ENCODE peak calls at places on chromosomes 2 and 18, in ten cellular contexts. One of them, this sample, is unnamed.

GRCh38 chr2:101974663-101975062 is 17.1 kb upstream of the IL1R2 start:
- DNase-seq in GOT3: no peak
- DNase-seq in RWPE1: no peak
- DNase-seq in posterior cingulate gyrus: no peak
- DNase-seq in posterior vena cava: no peak
- DNase-seq in kidney: no peak
- DNase-seq in NCI-H510A: no peak
- DNase-seq in NCI-H748 treated with DMSO at 0.1 percent for 48 hours: no peak
- DNase-seq in naive thymus-derived CD8-positive, alpha-beta T cell: no peak
- DNase-seq in ureter: no peak
- DNase-seq in this sample: no peak

GRCh38 chr2:34985474-34985873 is 1370.1 kb upstream of the CRIM1 start:
- DNase-seq in NCI-H510A: no peak
- DNase-seq in NCI-H748 treated with DMSO at 0.1 percent for 48 hours: no peak
- DNase-seq in kidney: no peak
- DNase-seq in GOT3: no peak
- DNase-seq in naive thymus-derived CD8-positive, alpha-beta T cell: no peak
- DNase-seq in posterior cingulate gyrus: no peak
- DNase-seq in RWPE1: no peak
- DNase-seq in posterior vena cava: no peak
- DNase-seq in ureter: no peak
- DNase-seq in this sample: no peak

GRCh38 chr18:12783524-12783923 is 80.7 kb downstream of the PSMG2 start:
- DNase-seq in naive thymus-derived CD8-positive, alpha-beta T cell: no peak
- DNase-seq in NCI-H510A: no peak
- DNase-seq in GOT3: no peak
- DNase-seq in posterior cingulate gyrus: no peak
- DNase-seq in RWPE1: no peak
- DNase-seq in NCI-H748 treated with DMSO at 0.1 percent for 48 hours: no peak
- DNase-seq in posterior vena cava: no peak
- DNase-seq in ureter: peak; percentile 27
- DNase-seq in kidney: no peak
- DNase-seq in this sample: peak; percentile 88

GRCh38 chr18:3541549-3542386 is 91.8 kb downstream of the TGIF1 start:
- DNase-seq in ureter: no peak
- DNase-seq in RWPE1: no peak
- DNase-seq in posterior vena cava: no peak
- DNase-seq in NCI-H510A: no peak
- DNase-seq in NCI-H748 treated with DMSO at 0.1 percent for 48 hours: no peak
- DNase-seq in kidney: no peak
- DNase-seq in naive thymus-derived CD8-positive, alpha-beta T cell: no peak
- DNase-seq in GOT3: no peak
- DNase-seq in posterior cingulate gyrus: no peak
- DNase-seq in this sample: no peak

GRCh38 chr2:178912416-178913056 is 105.3 kb upstream of the TTN start:
- DNase-seq in kidney: no peak
- DNase-seq in RWPE1: no peak
- DNase-seq in posterior vena cava: no peak
- DNase-seq in ureter: no peak
- DNase-seq in NCI-H748 treated with DMSO at 0.1 percent for 48 hours: no peak
- DNase-seq in NCI-H510A: no peak
- DNase-seq in posterior cingulate gyrus: no peak
- DNase-seq in GOT3: no peak
- DNase-seq in naive thymus-derived CD8-positive, alpha-beta T cell: no peak
- DNase-seq in this sample: no peak

GRCh38 chr2:10750610-10751009 is 29.2 kb downstream of the ATP6V1C2 start:
- DNase-seq in posterior vena cava: no peak
- DNase-seq in RWPE1: no peak
- DNase-seq in kidney: no peak
- DNase-seq in ureter: no peak
- DNase-seq in naive thymus-derived CD8-positive, alpha-beta T cell: no peak
- DNase-seq in GOT3: no peak
- DNase-seq in posterior cingulate gyrus: no peak
- DNase-seq in NCI-H510A: no peak
- DNase-seq in NCI-H748 treated with DMSO at 0.1 percent for 48 hours: no peak
- DNase-seq in this sample: no peak

GRCh38 chr2:9002637-9003365 is 683 bp downstream of the MBOAT2 start:
- DNase-seq in NCI-H748 treated with DMSO at 0.1 percent for 48 hours: peak; percentile 33
- DNase-seq in GOT3: no peak
- DNase-seq in kidney: peak; percentile 74
- DNase-seq in ureter: no peak
- DNase-seq in posterior cingulate gyrus: peak; percentile 73
- DNase-seq in RWPE1: peak; percentile 22
- DNase-seq in naive thymus-derived CD8-positive, alpha-beta T cell: no peak
- DNase-seq in NCI-H510A: no peak
- DNase-seq in posterior vena cava: peak; percentile 84
- DNase-seq in this sample: no peak

GRCh38 chr2:220775856-220776467 is 796.1 kb downstream of the EPHA4 start:
- DNase-seq in posterior cingulate gyrus: no peak
- DNase-seq in ureter: no peak
- DNase-seq in naive thymus-derived CD8-positive, alpha-beta T cell: no peak
- DNase-seq in kidney: no peak
- DNase-seq in GOT3: no peak
- DNase-seq in NCI-H510A: no peak
- DNase-seq in NCI-H748 treated with DMSO at 0.1 percent for 48 hours: no peak
- DNase-seq in posterior vena cava: no peak
- DNase-seq in RWPE1: no peak
- DNase-seq in this sample: no peak

GRCh38 chr2:96868555-96869280 is 1.2 kb downstream of the SEMA4C start:
- DNase-seq in ureter: peak; percentile 93
- DNase-seq in NCI-H748 treated with DMSO at 0.1 percent for 48 hours: peak; percentile 37
- DNase-seq in naive thymus-derived CD8-positive, alpha-beta T cell: peak; percentile 43
- DNase-seq in NCI-H510A: peak; percentile 81
- DNase-seq in posterior vena cava: peak; percentile 97
- DNase-seq in GOT3: peak; percentile 32
- DNase-seq in posterior cingulate gyrus: peak; percentile 91
- DNase-seq in RWPE1: peak; percentile 82
- DNase-seq in kidney: peak; percentile 97
- DNase-seq in this sample: peak; percentile 93

GRCh38 chr2:169860149-169860548 is 32.9 kb downstream of the UBR3 start:
- DNase-seq in posterior cingulate gyrus: no peak
- DNase-seq in posterior vena cava: no peak
- DNase-seq in GOT3: no peak
- DNase-seq in NCI-H748 treated with DMSO at 0.1 percent for 48 hours: no peak
- DNase-seq in naive thymus-derived CD8-positive, alpha-beta T cell: no peak
- DNase-seq in RWPE1: no peak
- DNase-seq in NCI-H510A: no peak
- DNase-seq in ureter: no peak
- DNase-seq in kidney: no peak
- DNase-seq in this sample: no peak

GRCh38 chr18:69787825-69788547 is 159.7 kb downstream of the CD226 start:
- DNase-seq in RWPE1: no peak
- DNase-seq in kidney: no peak
- DNase-seq in GOT3: no peak
- DNase-seq in posterior vena cava: no peak
- DNase-seq in NCI-H510A: no peak
- DNase-seq in posterior cingulate gyrus: no peak
- DNase-seq in NCI-H748 treated with DMSO at 0.1 percent for 48 hours: no peak
- DNase-seq in ureter: no peak
- DNase-seq in naive thymus-derived CD8-positive, alpha-beta T cell: no peak
- DNase-seq in this sample: no peak

GRCh38 chr2:51866361-51866760 is 834.4 kb upstream of the NRXN1 start:
- DNase-seq in RWPE1: no peak
- DNase-seq in NCI-H510A: no peak
- DNase-seq in posterior vena cava: no peak
- DNase-seq in NCI-H748 treated with DMSO at 0.1 percent for 48 hours: no peak
- DNase-seq in posterior cingulate gyrus: no peak
- DNase-seq in naive thymus-derived CD8-positive, alpha-beta T cell: no peak
- DNase-seq in ureter: no peak
- DNase-seq in kidney: no peak
- DNase-seq in GOT3: no peak
- DNase-seq in this sample: no peak

GRCh38 chr2:163552758-163553157 is 183.1 kb downstream of the FIGN start:
- DNase-seq in NCI-H748 treated with DMSO at 0.1 percent for 48 hours: no peak
- DNase-seq in RWPE1: no peak
- DNase-seq in NCI-H510A: no peak
- DNase-seq in kidney: no peak
- DNase-seq in naive thymus-derived CD8-positive, alpha-beta T cell: no peak
- DNase-seq in ureter: no peak
- DNase-seq in posterior cingulate gyrus: no peak
- DNase-seq in posterior vena cava: no peak
- DNase-seq in GOT3: no peak
- DNase-seq in this sample: no peak

GRCh38 chr2:235614176-235614860 is 120.5 kb downstream of the AGAP1 start:
- DNase-seq in RWPE1: no peak
- DNase-seq in NCI-H510A: no peak
- DNase-seq in naive thymus-derived CD8-positive, alpha-beta T cell: no peak
- DNase-seq in ureter: no peak
- DNase-seq in posterior cingulate gyrus: no peak
- DNase-seq in posterior vena cava: peak; percentile 75
- DNase-seq in kidney: no peak
- DNase-seq in NCI-H748 treated with DMSO at 0.1 percent for 48 hours: no peak
- DNase-seq in GOT3: peak; percentile 25
- DNase-seq in this sample: no peak

GRCh38 chr2:3427272-3427671 is 47.8 kb downstream of the TRAPPC12 start:
- DNase-seq in NCI-H510A: peak; percentile 31
- DNase-seq in RWPE1: no peak
- DNase-seq in NCI-H748 treated with DMSO at 0.1 percent for 48 hours: no peak
- DNase-seq in ureter: no peak
- DNase-seq in posterior cingulate gyrus: no peak
- DNase-seq in kidney: no peak
- DNase-seq in posterior vena cava: no peak
- DNase-seq in naive thymus-derived CD8-positive, alpha-beta T cell: no peak
- DNase-seq in GOT3: no peak
- DNase-seq in this sample: no peak

GRCh38 chr18:74972354-74972753 is 236.6 kb downstream of the PTGR3 start:
- DNase-seq in NCI-H510A: no peak
- DNase-seq in ureter: no peak
- DNase-seq in RWPE1: no peak
- DNase-seq in posterior cingulate gyrus: no peak
- DNase-seq in kidney: no peak
- DNase-seq in naive thymus-derived CD8-positive, alpha-beta T cell: no peak
- DNase-seq in NCI-H748 treated with DMSO at 0.1 percent for 48 hours: no peak
- DNase-seq in posterior vena cava: no peak
- DNase-seq in GOT3: no peak
- DNase-seq in this sample: no peak

GRCh38 chr18:31487251-31488015 is 10.5 kb upstream of the DSG2 start:
- DNase-seq in naive thymus-derived CD8-positive, alpha-beta T cell: no peak
- DNase-seq in posterior vena cava: no peak
- DNase-seq in posterior cingulate gyrus: no peak
- DNase-seq in ureter: no peak
- DNase-seq in GOT3: no peak
- DNase-seq in RWPE1: peak; percentile 75
- DNase-seq in NCI-H748 treated with DMSO at 0.1 percent for 48 hours: no peak
- DNase-seq in NCI-H510A: no peak
- DNase-seq in kidney: no peak
- DNase-seq in this sample: no peak

GRCh38 chr18:45562567-45563479 is 52.5 kb upstream of the SLC14A2 start:
- DNase-seq in posterior cingulate gyrus: no peak
- DNase-seq in NCI-H510A: no peak
- DNase-seq in GOT3: no peak
- DNase-seq in kidney: peak; percentile 93
- DNase-seq in posterior vena cava: peak; percentile 91
- DNase-seq in ureter: peak; percentile 61
- DNase-seq in naive thymus-derived CD8-positive, alpha-beta T cell: no peak
- DNase-seq in NCI-H748 treated with DMSO at 0.1 percent for 48 hours: no peak
- DNase-seq in RWPE1: no peak
- DNase-seq in this sample: no peak

GRCh38 chr2:195038158-195038557 is 618.9 kb upstream of the SLC39A10 start:
- DNase-seq in kidney: no peak
- DNase-seq in GOT3: no peak
- DNase-seq in posterior vena cava: no peak
- DNase-seq in NCI-H748 treated with DMSO at 0.1 percent for 48 hours: no peak
- DNase-seq in RWPE1: no peak
- DNase-seq in ureter: no peak
- DNase-seq in naive thymus-derived CD8-positive, alpha-beta T cell: no peak
- DNase-seq in posterior cingulate gyrus: no peak
- DNase-seq in NCI-H510A: no peak
- DNase-seq in this sample: no peak

GRCh38 chr2:236512267-236512666 is 57.4 kb upstream of the ACKR3 start:
- DNase-seq in RWPE1: no peak
- DNase-seq in kidney: no peak
- DNase-seq in GOT3: no peak
- DNase-seq in posterior cingulate gyrus: no peak
- DNase-seq in posterior vena cava: no peak
- DNase-seq in ureter: no peak
- DNase-seq in naive thymus-derived CD8-positive, alpha-beta T cell: no peak
- DNase-seq in NCI-H510A: no peak
- DNase-seq in NCI-H748 treated with DMSO at 0.1 percent for 48 hours: no peak
- DNase-seq in this sample: no peak

GRCh38 chr2:130261970-130262760 is 63.9 kb upstream of the TUBA3E start:
- DNase-seq in kidney: peak; percentile 43
- DNase-seq in GOT3: no peak
- DNase-seq in NCI-H510A: no peak
- DNase-seq in NCI-H748 treated with DMSO at 0.1 percent for 48 hours: no peak
- DNase-seq in naive thymus-derived CD8-positive, alpha-beta T cell: no peak
- DNase-seq in posterior cingulate gyrus: no peak
- DNase-seq in ureter: no peak
- DNase-seq in posterior vena cava: no peak
- DNase-seq in RWPE1: peak; percentile 30
- DNase-seq in this sample: peak; percentile 64

GRCh38 chr2:150445404-150445803 is 42.1 kb downstream of the RND3 start:
- DNase-seq in posterior vena cava: no peak
- DNase-seq in NCI-H748 treated with DMSO at 0.1 percent for 48 hours: no peak
- DNase-seq in naive thymus-derived CD8-positive, alpha-beta T cell: no peak
- DNase-seq in kidney: no peak
- DNase-seq in GOT3: no peak
- DNase-seq in posterior cingulate gyrus: no peak
- DNase-seq in RWPE1: no peak
- DNase-seq in NCI-H510A: no peak
- DNase-seq in ureter: no peak
- DNase-seq in this sample: no peak

GRCh38 chr2:158662406-158662805 is 132.7 kb upstream of the DAPL1 start:
- DNase-seq in naive thymus-derived CD8-positive, alpha-beta T cell: no peak
- DNase-seq in kidney: no peak
- DNase-seq in GOT3: no peak
- DNase-seq in NCI-H510A: no peak
- DNase-seq in posterior cingulate gyrus: no peak
- DNase-seq in NCI-H748 treated with DMSO at 0.1 percent for 48 hours: no peak
- DNase-seq in posterior vena cava: no peak
- DNase-seq in RWPE1: no peak
- DNase-seq in ureter: no peak
- DNase-seq in this sample: no peak

GRCh38 chr18:36934884-36935283 is 106.0 kb downstream of the KIAA1328 start:
- DNase-seq in posterior vena cava: no peak
- DNase-seq in naive thymus-derived CD8-positive, alpha-beta T cell: no peak
- DNase-seq in GOT3: no peak
- DNase-seq in NCI-H748 treated with DMSO at 0.1 percent for 48 hours: no peak
- DNase-seq in kidney: no peak
- DNase-seq in posterior cingulate gyrus: no peak
- DNase-seq in ureter: no peak
- DNase-seq in NCI-H510A: no peak
- DNase-seq in RWPE1: no peak
- DNase-seq in this sample: no peak

GRCh38 chr2:239098288-239098970 is 250.5 kb downstream of the TWIST2 start:
- DNase-seq in posterior cingulate gyrus: peak; percentile 80
- DNase-seq in NCI-H510A: no peak
- DNase-seq in ureter: no peak
- DNase-seq in kidney: no peak
- DNase-seq in RWPE1: peak; percentile 88
- DNase-seq in posterior vena cava: no peak
- DNase-seq in GOT3: no peak
- DNase-seq in naive thymus-derived CD8-positive, alpha-beta T cell: no peak
- DNase-seq in NCI-H748 treated with DMSO at 0.1 percent for 48 hours: no peak
- DNase-seq in this sample: no peak

GRCh38 chr2:239593455-239593854 is 192.6 kb upstream of the HDAC4 start:
- DNase-seq in NCI-H510A: no peak
- DNase-seq in ureter: no peak
- DNase-seq in kidney: peak; percentile 26
- DNase-seq in RWPE1: no peak
- DNase-seq in posterior vena cava: peak; percentile 25
- DNase-seq in naive thymus-derived CD8-positive, alpha-beta T cell: no peak
- DNase-seq in GOT3: no peak
- DNase-seq in NCI-H748 treated with DMSO at 0.1 percent for 48 hours: no peak
- DNase-seq in posterior cingulate gyrus: peak; percentile 18
- DNase-seq in this sample: no peak

GRCh38 chr2:74896232-74896631 is 62.2 kb upstream of the POLE4 start:
- DNase-seq in RWPE1: no peak
- DNase-seq in NCI-H748 treated with DMSO at 0.1 percent for 48 hours: no peak
- DNase-seq in kidney: no peak
- DNase-seq in NCI-H510A: no peak
- DNase-seq in GOT3: no peak
- DNase-seq in posterior vena cava: no peak
- DNase-seq in naive thymus-derived CD8-positive, alpha-beta T cell: no peak
- DNase-seq in posterior cingulate gyrus: no peak
- DNase-seq in ureter: no peak
- DNase-seq in this sample: no peak

GRCh38 chr2:7007846-7008741 is 90.9 kb downstream of the RNF144A start:
- DNase-seq in NCI-H748 treated with DMSO at 0.1 percent for 48 hours: no peak
- DNase-seq in naive thymus-derived CD8-positive, alpha-beta T cell: no peak
- DNase-seq in ureter: peak; percentile 92
- DNase-seq in NCI-H510A: no peak
- DNase-seq in kidney: peak; percentile 96
- DNase-seq in posterior vena cava: peak; percentile 96
- DNase-seq in posterior cingulate gyrus: peak; percentile 95
- DNase-seq in RWPE1: no peak
- DNase-seq in GOT3: no peak
- DNase-seq in this sample: no peak

This sample was measured in mesenteric fat pad.